ENCODE peak calls at places on chromosomes 3 and 15, in five cellular contexts. One of them, this sample, is unnamed.

GRCh38 chr3:135736740-135737139 is 228.8 kb upstream of the PPP2R3A start:
- DNase-seq in GM12878: no peak
- DNase-seq in fibroblast of lung: peak; percentile 8
- DNase-seq in CD8-positive, alpha-beta T cell: no peak
- DNase-seq in cardiac muscle cell: no peak
- DNase-seq in this sample: no peak

GRCh38 chr15:80431635-80432034 is 27.5 kb downstream of the ARNT2 start:
- DNase-seq in GM12878: no peak
- DNase-seq in CD8-positive, alpha-beta T cell: no peak
- DNase-seq in fibroblast of lung: no peak
- DNase-seq in cardiac muscle cell: no peak
- DNase-seq in this sample: no peak

GRCh38 chr15:52111517-52112202 is 915 bp downstream of the BCL2L10 start:
- DNase-seq in CD8-positive, alpha-beta T cell: no peak
- DNase-seq in fibroblast of lung: no peak
- DNase-seq in cardiac muscle cell: no peak
- DNase-seq in GM12878: no peak
- DNase-seq in this sample: no peak

GRCh38 chr3:12192655-12193484 is 34.2 kb upstream of the TIMP4 start:
- DNase-seq in cardiac muscle cell: no peak
- DNase-seq in GM12878: no peak
- DNase-seq in fibroblast of lung: no peak
- DNase-seq in CD8-positive, alpha-beta T cell: no peak
- DNase-seq in this sample: no peak

GRCh38 chr3:184734903-184735630 is 23.2 kb upstream of the MAGEF1 start:
- DNase-seq in fibroblast of lung: no peak
- DNase-seq in CD8-positive, alpha-beta T cell: no peak
- DNase-seq in cardiac muscle cell: no peak
- DNase-seq in GM12878: no peak
- DNase-seq in this sample: no peak

GRCh38 chr15:29143909-29144308 is 125.7 kb downstream of the NSMCE3 start:
- DNase-seq in cardiac muscle cell: peak; percentile 67
- DNase-seq in GM12878: no peak
- DNase-seq in fibroblast of lung: peak; percentile 92
- DNase-seq in CD8-positive, alpha-beta T cell: no peak
- DNase-seq in this sample: no peak

GRCh38 chr3:61688307-61688695 is 126.9 kb downstream of the PTPRG start:
- DNase-seq in GM12878: no peak
- DNase-seq in cardiac muscle cell: no peak
- DNase-seq in CD8-positive, alpha-beta T cell: no peak
- DNase-seq in fibroblast of lung: no peak
- DNase-seq in this sample: no peak

GRCh38 chr3:3619815-3620214 is 179.4 kb upstream of the LRRN1 start:
- DNase-seq in cardiac muscle cell: no peak
- DNase-seq in CD8-positive, alpha-beta T cell: no peak
- DNase-seq in GM12878: no peak
- DNase-seq in fibroblast of lung: no peak
- DNase-seq in this sample: no peak

GRCh38 chr3:14363379-14363778 is 39.0 kb upstream of the SLC6A6 start:
- DNase-seq in GM12878: no peak
- DNase-seq in fibroblast of lung: no peak
- DNase-seq in CD8-positive, alpha-beta T cell: no peak
- DNase-seq in cardiac muscle cell: no peak
- DNase-seq in this sample: no peak

GRCh38 chr3:53590606-53591005 is 96.2 kb downstream of the CACNA1D start:
- DNase-seq in fibroblast of lung: no peak
- DNase-seq in GM12878: no peak
- DNase-seq in cardiac muscle cell: no peak
- DNase-seq in CD8-positive, alpha-beta T cell: no peak
- DNase-seq in this sample: no peak

GRCh38 chr3:53592862-53593261 is 98.5 kb downstream of the CACNA1D start:
- DNase-seq in CD8-positive, alpha-beta T cell: no peak
- DNase-seq in cardiac muscle cell: no peak
- DNase-seq in GM12878: no peak
- DNase-seq in fibroblast of lung: no peak
- DNase-seq in this sample: no peak

GRCh38 chr3:53593611-53594010 is 99.2 kb downstream of the CACNA1D start:
- DNase-seq in cardiac muscle cell: no peak
- DNase-seq in GM12878: no peak
- DNase-seq in CD8-positive, alpha-beta T cell: no peak
- DNase-seq in fibroblast of lung: no peak
- DNase-seq in this sample: no peak

GRCh38 chr3:53589806-53590205 is 95.4 kb downstream of the CACNA1D start:
- DNase-seq in fibroblast of lung: no peak
- DNase-seq in cardiac muscle cell: no peak
- DNase-seq in CD8-positive, alpha-beta T cell: no peak
- DNase-seq in GM12878: no peak
- DNase-seq in this sample: no peak

GRCh38 chr3:53591646-53592045 is 97.2 kb downstream of the CACNA1D start:
- DNase-seq in fibroblast of lung: no peak
- DNase-seq in CD8-positive, alpha-beta T cell: no peak
- DNase-seq in GM12878: no peak
- DNase-seq in cardiac muscle cell: no peak
- DNase-seq in this sample: no peak
- H3K27me3 ChIP-seq in fibroblast of lung: no peaks in the 10 kb centered on the region
- H3K27me3 ChIP-seq in CD8-positive, alpha-beta T cell: no peaks in the 10 kb centered on the region
- H3K27me3 ChIP-seq in GM12878: no peaks in the 10 kb centered on the region
- H3K27me3 ChIP-seq in cardiac muscle cell: no peaks in the 10 kb centered on the region
- H3K27me3 ChIP-seq in this sample: no peaks in the 10 kb centered on the region

GRCh38 chr3:75781079-75781745 is 4.1 kb downstream of the ZNF717 start:
- DNase-seq in CD8-positive, alpha-beta T cell: no peak
- DNase-seq in fibroblast of lung: no peak
- DNase-seq in cardiac muscle cell: peak; percentile 4
- DNase-seq in GM12878: peak; percentile 53
- DNase-seq in this sample: no peak
- H3K9me3 ChIP-seq in CD8-positive, alpha-beta T cell: no peaks in the 10 kb centered on the region
- H3K9me3 ChIP-seq in fibroblast of lung: no peaks in the 10 kb centered on the region
- H3K9me3 ChIP-seq in cardiac muscle cell: no peaks in the 10 kb centered on the region
- H3K9me3 ChIP-seq in GM12878: peaks cover 27% of the 10 kb centered on the region
- H3K9me3 ChIP-seq in this sample: no peaks in the 10 kb centered on the region

GRCh38 chr3:114152519-114153151 is 26.2 kb downstream of the DRD3 start:
- DNase-seq in fibroblast of lung: peak; percentile 78
- DNase-seq in cardiac muscle cell: peak; percentile 90
- DNase-seq in CD8-positive, alpha-beta T cell: peak; percentile 82
- DNase-seq in GM12878: peak; percentile 33
- DNase-seq in this sample: peak; percentile 81
- H3K4me3 ChIP-seq in fibroblast of lung: peak overlapping the region; percentile 39
- H3K4me3 ChIP-seq in cardiac muscle cell: peak overlapping the region; percentile 30
- H3K4me3 ChIP-seq in CD8-positive, alpha-beta T cell: peak overlapping the region; percentile 50
- H3K4me3 ChIP-seq in GM12878: peak overlapping the region; percentile 45
- H3K4me3 ChIP-seq in this sample: peak overlapping the region; percentile 34

GRCh38 chr15:91692596-91692995 is 160.9 kb upstream of the SLCO3A1 start:
- DNase-seq in CD8-positive, alpha-beta T cell: no peak
- DNase-seq in cardiac muscle cell: no peak
- DNase-seq in GM12878: no peak
- DNase-seq in fibroblast of lung: no peak
- DNase-seq in this sample: no peak
- H3K27me3 ChIP-seq in CD8-positive, alpha-beta T cell: no peaks in the 10 kb centered on the region
- H3K27me3 ChIP-seq in cardiac muscle cell: no peaks in the 10 kb centered on the region
- H3K27me3 ChIP-seq in GM12878: no peaks in the 10 kb centered on the region
- H3K27me3 ChIP-seq in fibroblast of lung: no peaks in the 10 kb centered on the region
- H3K27me3 ChIP-seq in this sample: no peaks in the 10 kb centered on the region

GRCh38 chr3:153426344-153426743 is 264.3 kb downstream of the RAP2B start:
- DNase-seq in fibroblast of lung: no peak
- DNase-seq in CD8-positive, alpha-beta T cell: no peak
- DNase-seq in GM12878: no peak
- DNase-seq in cardiac muscle cell: no peak
- DNase-seq in this sample: no peak

GRCh38 chr3:153426803-153427202 is 264.8 kb downstream of the RAP2B start:
- DNase-seq in GM12878: no peak
- DNase-seq in cardiac muscle cell: no peak
- DNase-seq in fibroblast of lung: no peak
- DNase-seq in CD8-positive, alpha-beta T cell: no peak
- DNase-seq in this sample: no peak

DNA sequence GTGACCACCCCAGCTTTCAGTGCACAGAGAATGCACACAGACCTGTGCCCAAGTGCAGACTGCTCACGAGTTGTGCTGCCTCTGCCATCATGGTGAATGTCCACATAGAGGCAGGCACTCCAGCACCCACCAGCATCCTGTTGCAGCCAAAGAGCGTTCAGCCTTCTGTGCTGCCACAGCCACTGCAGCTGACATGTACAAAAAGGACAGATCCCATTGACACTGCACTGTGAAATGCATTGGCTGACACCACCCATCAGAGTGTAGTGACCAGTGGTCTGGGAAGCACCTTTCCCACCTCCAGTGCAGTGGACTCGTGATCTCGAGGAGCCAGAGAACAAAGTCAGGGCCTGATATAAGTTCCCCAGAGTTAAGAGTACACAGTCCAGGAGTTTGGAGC is 260.3 kb downstream of the RAP2B start:
- DNase-seq in GM12878: no peak
- DNase-seq in fibroblast of lung: no peak
- DNase-seq in cardiac muscle cell: no peak
- DNase-seq in CD8-positive, alpha-beta T cell: no peak
- DNase-seq in this sample: no peak
- H3K9me3 ChIP-seq in GM12878: peaks cover 1% of the 10 kb centered on the region
- H3K9me3 ChIP-seq in fibroblast of lung: no peaks in the 10 kb centered on the region
- H3K9me3 ChIP-seq in cardiac muscle cell: no peaks in the 10 kb centered on the region
- H3K9me3 ChIP-seq in CD8-positive, alpha-beta T cell: peaks cover 7% of the 10 kb centered on the region
- H3K9me3 ChIP-seq in this sample: peaks cover 11% of the 10 kb centered on the region

This sample was measured in CD4-positive, alpha-beta memory T cell.